ENCODE peak calls at places on chromosomes 12 and 14, in four cellular contexts. A, T, S and F are unnamed samples.

GRCh38 chr12:47218191-47218654 is 138.5 kb upstream of the AMIGO2 start:
- DNase-seq in A (no peak), T (peak; percentile 47), S (no peak), F (no peak)

GRCh38 chr12:19886805-19887105 is 447.5 kb downstream of the AEBP2 start:
- DNase-seq in T (no peak), A (no peak), S (no peak), F (no peak)

GRCh38 chr12:12166751-12167150 is 96.0 kb downstream of the BCL2L14 start:
- DNase-seq in A (no peak), S (no peak), T (no peak), F (no peak)

GRCh38 chr14:68367444-68368014 is 425.3 kb downstream of the ZFP36L1 start:
- DNase-seq in A (no peak), S (no peak), T (no peak), F (no peak)

GRCh38 chr12:46516933-46517578 is 144.5 kb upstream of the SLC38A2 start:
- DNase-seq in T (no peak), S (peak; percentile 61), A (peak; percentile 40), F (no peak)

GRCh38 chr12:42469355-42470006 is 120.1 kb downstream of the PRICKLE1 start:
- DNase-seq in A (peak; percentile 79), T (no peak), S (peak; percentile 70), F (no peak)

GRCh38 chr14:61080591-61081010 is 99.6 kb downstream of the SLC38A6 start:
- DNase-seq in A (peak; percentile 41), T (no peak), S (no peak), F (no peak)

GRCh38 chr14:34966413-34966812 is 16.4 kb upstream of the SRP54 start:
- DNase-seq in A (no peak), S (peak; percentile 55), T (no peak), F (no peak)

GRCh38 chr12:105317942-105318614 is 12.4 kb upstream of the C12orf75 start:
- DNase-seq in S (no peak), A (no peak), T (no peak), F (no peak)

GRCh38 chr12:88188180-88188579 is 46.1 kb downstream of the TMTC3 start:
- DNase-seq in S (no peak), A (no peak), T (no peak), F (no peak)

GRCh38 chr12:127278351-127278750 is 988.6 kb upstream of the TMEM132C start:
- DNase-seq in T (no peak), A (no peak), S (no peak), F (no peak)

GRCh38 chr14:104214819-104215218 is 76.4 kb downstream of the KIF26A start:
- DNase-seq in S (no peak), T (no peak), A (no peak), F (no peak)

GRCh38 chr14:86364634-86365033 is 834.7 kb downstream of the FLRT2 start:
- DNase-seq in S (no peak), T (no peak), A (no peak), F (no peak)